ENCODE peak calls at places on chromosomes 5 and 9, in eight cellular contexts. One of them, this sample, is unnamed.

GRCh38 chr9:138094028-138094427 is 216.4 kb downstream of the CACNA1B start:
- DNase-seq in frontal cortex: no peak
- DNase-seq in activated CD8-positive, alpha-beta memory T cell treated with anti-CD3 and anti-CD28 coated beads for 4 hours: no peak
- DNase-seq in choroid plexus epithelial cell: no peak
- DNase-seq in HFF-Myc: no peak
- DNase-seq in mesothelial cell of epicardium: no peak
- DNase-seq in PC-3: no peak
- DNase-seq in stimulated activated CD4-positive, alpha-beta T cell treated with anti-CD3 and anti-CD28 coated beads, TNF-alpha, amount 100 ng/mL, for 48 hours: no peak
- DNase-seq in this sample: no peak

GRCh38 chr9:98520221-98520920 is 188.4 kb downstream of the GABBR2 start:
- DNase-seq in frontal cortex: no peak
- DNase-seq in activated CD8-positive, alpha-beta memory T cell treated with anti-CD3 and anti-CD28 coated beads for 4 hours: no peak
- DNase-seq in choroid plexus epithelial cell: no peak
- DNase-seq in HFF-Myc: no peak
- DNase-seq in mesothelial cell of epicardium: no peak
- DNase-seq in PC-3: no peak
- DNase-seq in stimulated activated CD4-positive, alpha-beta T cell treated with anti-CD3 and anti-CD28 coated beads, TNF-alpha, amount 100 ng/mL, for 48 hours: no peak
- DNase-seq in this sample: no peak

GRCh38 chr5:36855141-36855495 is 21.5 kb upstream of the NIPBL start:
- DNase-seq in frontal cortex: no peak
- DNase-seq in activated CD8-positive, alpha-beta memory T cell treated with anti-CD3 and anti-CD28 coated beads for 4 hours: no peak
- DNase-seq in choroid plexus epithelial cell: no peak
- DNase-seq in HFF-Myc: no peak
- DNase-seq in mesothelial cell of epicardium: no peak
- DNase-seq in PC-3: no peak
- DNase-seq in stimulated activated CD4-positive, alpha-beta T cell treated with anti-CD3 and anti-CD28 coated beads, TNF-alpha, amount 100 ng/mL, for 48 hours: no peak
- DNase-seq in this sample: no peak

GRCh38 chr9:135275163-135275925 is 187.9 kb downstream of the OLFM1 start:
- DNase-seq in frontal cortex: peak
- DNase-seq in activated CD8-positive, alpha-beta memory T cell treated with anti-CD3 and anti-CD28 coated beads for 4 hours: no peak
- DNase-seq in choroid plexus epithelial cell: no peak
- DNase-seq in HFF-Myc: no peak
- DNase-seq in mesothelial cell of epicardium: no peak
- DNase-seq in PC-3: no peak
- DNase-seq in stimulated activated CD4-positive, alpha-beta T cell treated with anti-CD3 and anti-CD28 coated beads, TNF-alpha, amount 100 ng/mL, for 48 hours: no peak
- DNase-seq in this sample: no peak

GRCh38 chr9:89154651-89155336 is 23.8 kb downstream of the SHC3 start:
- DNase-seq in frontal cortex: no peak
- DNase-seq in activated CD8-positive, alpha-beta memory T cell treated with anti-CD3 and anti-CD28 coated beads for 4 hours: no peak
- DNase-seq in choroid plexus epithelial cell: peak
- DNase-seq in HFF-Myc: peak
- DNase-seq in mesothelial cell of epicardium: no peak
- DNase-seq in PC-3: peak
- DNase-seq in stimulated activated CD4-positive, alpha-beta T cell treated with anti-CD3 and anti-CD28 coated beads, TNF-alpha, amount 100 ng/mL, for 48 hours: no peak
- DNase-seq in this sample: peak

GRCh38 chr5:56852228-56853000 is 37.1 kb downstream of the MAP3K1 start:
- DNase-seq in frontal cortex: no peak
- DNase-seq in activated CD8-positive, alpha-beta memory T cell treated with anti-CD3 and anti-CD28 coated beads for 4 hours: no peak
- DNase-seq in choroid plexus epithelial cell: peak
- DNase-seq in HFF-Myc: peak
- DNase-seq in mesothelial cell of epicardium: no peak
- DNase-seq in PC-3: no peak
- DNase-seq in stimulated activated CD4-positive, alpha-beta T cell treated with anti-CD3 and anti-CD28 coated beads, TNF-alpha, amount 100 ng/mL, for 48 hours: no peak
- DNase-seq in this sample: no peak

GRCh38 chr5:181069767-181070491 is 29.9 kb downstream of the BTNL9 start:
- DNase-seq in frontal cortex: no peak
- DNase-seq in activated CD8-positive, alpha-beta memory T cell treated with anti-CD3 and anti-CD28 coated beads for 4 hours: no peak
- DNase-seq in choroid plexus epithelial cell: no peak
- DNase-seq in HFF-Myc: no peak
- DNase-seq in mesothelial cell of epicardium: no peak
- DNase-seq in PC-3: no peak
- DNase-seq in stimulated activated CD4-positive, alpha-beta T cell treated with anti-CD3 and anti-CD28 coated beads, TNF-alpha, amount 100 ng/mL, for 48 hours: no peak
- DNase-seq in this sample: no peak

GRCh38 chr5:141692919-141693848 is 11.2 kb upstream of the ARAP3 start:
- DNase-seq in frontal cortex: no peak
- DNase-seq in activated CD8-positive, alpha-beta memory T cell treated with anti-CD3 and anti-CD28 coated beads for 4 hours: peak
- DNase-seq in choroid plexus epithelial cell: peak
- DNase-seq in HFF-Myc: no peak
- DNase-seq in mesothelial cell of epicardium: no peak
- DNase-seq in PC-3: no peak
- DNase-seq in stimulated activated CD4-positive, alpha-beta T cell treated with anti-CD3 and anti-CD28 coated beads, TNF-alpha, amount 100 ng/mL, for 48 hours: peak
- DNase-seq in this sample: no peak

GRCh38 chr5:82564963-82565362 is 286.8 kb upstream of the RPS23 start:
- DNase-seq in frontal cortex: no peak
- DNase-seq in activated CD8-positive, alpha-beta memory T cell treated with anti-CD3 and anti-CD28 coated beads for 4 hours: no peak
- DNase-seq in choroid plexus epithelial cell: no peak
- DNase-seq in HFF-Myc: no peak
- DNase-seq in mesothelial cell of epicardium: no peak
- DNase-seq in PC-3: no peak
- DNase-seq in stimulated activated CD4-positive, alpha-beta T cell treated with anti-CD3 and anti-CD28 coated beads, TNF-alpha, amount 100 ng/mL, for 48 hours: no peak
- DNase-seq in this sample: no peak

GRCh38 chr9:16673171-16673570 is 197.3 kb downstream of the BNC2 start:
- DNase-seq in frontal cortex: no peak
- DNase-seq in activated CD8-positive, alpha-beta memory T cell treated with anti-CD3 and anti-CD28 coated beads for 4 hours: no peak
- DNase-seq in choroid plexus epithelial cell: peak
- DNase-seq in HFF-Myc: no peak
- DNase-seq in mesothelial cell of epicardium: no peak
- DNase-seq in PC-3: no peak
- DNase-seq in stimulated activated CD4-positive, alpha-beta T cell treated with anti-CD3 and anti-CD28 coated beads, TNF-alpha, amount 100 ng/mL, for 48 hours: no peak
- DNase-seq in this sample: no peak

GRCh38 chr9:133421615-133422542 is at the start of gene ADAMTS13:
- DNase-seq in frontal cortex: no peak
- DNase-seq in activated CD8-positive, alpha-beta memory T cell treated with anti-CD3 and anti-CD28 coated beads for 4 hours: no peak
- DNase-seq in choroid plexus epithelial cell: peak
- DNase-seq in HFF-Myc: no peak
- DNase-seq in mesothelial cell of epicardium: no peak
- DNase-seq in PC-3: no peak
- DNase-seq in stimulated activated CD4-positive, alpha-beta T cell treated with anti-CD3 and anti-CD28 coated beads, TNF-alpha, amount 100 ng/mL, for 48 hours: peak
- DNase-seq in this sample: no peak

GRCh38 chr9:129995409-129996160 is 47.4 kb downstream of the FNBP1 start:
- DNase-seq in frontal cortex: no peak
- DNase-seq in activated CD8-positive, alpha-beta memory T cell treated with anti-CD3 and anti-CD28 coated beads for 4 hours: no peak
- DNase-seq in choroid plexus epithelial cell: no peak
- DNase-seq in HFF-Myc: no peak
- DNase-seq in mesothelial cell of epicardium: no peak
- DNase-seq in PC-3: peak
- DNase-seq in stimulated activated CD4-positive, alpha-beta T cell treated with anti-CD3 and anti-CD28 coated beads, TNF-alpha, amount 100 ng/mL, for 48 hours: no peak
- DNase-seq in this sample: no peak